ENCODE peak calls at places on chromosome 3, in nine cellular contexts. T, Y, L, K, X, J, G, I and R are unnamed samples.

GRCh38 chr3:136070953-136071949 is 105.7 kb downstream of the PPP2R3A start:
- DNase-seq in J (no peak), G (no peak), T (no peak), I (peak), X (no peak), L (peak), Y (no peak), K (no peak), R (no peak)

GRCh38 chr3:78919021-78919755 is 848.6 kb downstream of the ROBO1 start:
- DNase-seq in I (no peak), X (peak), Y (peak), J (no peak), T (peak), G (peak), L (peak), K (no peak), R (no peak)

GRCh38 chr3:131602011-131602779 is 99.4 kb upstream of the MRPL3 start:
- DNase-seq in J (no peak), X (no peak), T (no peak), L (no peak), Y (no peak), I (peak), K (no peak), G (no peak), R (no peak)

GRCh38 chr3:112926000-112926399 is 48.9 kb downstream of the CD200R1 start:
- DNase-seq in T (no peak), X (no peak), K (no peak), J (no peak), I (no peak), L (no peak), Y (no peak), G (no peak), R (no peak)

GRCh38 chr3:169907944-169908343 is 3.4 kb upstream of the SAMD7 start:
- DNase-seq in X (no peak), L (no peak), T (no peak), I (no peak), J (no peak), Y (no peak), K (no peak), G (no peak), R (no peak)

GRCh38 chr3:87164245-87164644 is 62.9 kb upstream of the CHMP2B start:
- DNase-seq in G (no peak), L (no peak), J (no peak), Y (no peak), I (no peak), X (no peak), K (no peak), T (no peak), R (no peak)

GRCh38 chr3:108223928-108224327 is 1.7 kb upstream of the IFT57 start:
- DNase-seq in I (no peak), J (no peak), G (no peak), K (peak), Y (no peak), X (no peak), T (no peak), L (peak), R (no peak)

GRCh38 chr3:194548346-194549321 is 61.8 kb upstream of the ATP13A3 start:
- DNase-seq in X (no peak), L (peak), G (peak), Y (no peak), K (no peak), I (no peak), T (no peak), J (no peak), R (no peak)

GRCh38 chr3:45345849-45346535 is 42.4 kb upstream of the LARS2 start:
- DNase-seq in I (no peak), Y (no peak), T (no peak), L (no peak), G (no peak), J (no peak), X (no peak), K (peak), R (no peak)

GRCh38 chr3:78978037-78978436 is 789.8 kb downstream of the ROBO1 start:
- DNase-seq in Y (no peak), T (no peak), I (no peak), K (no peak), L (peak), J (no peak), G (no peak), X (no peak), R (no peak)

GRCh38 chr3:45236964-45237363 is 10.9 kb upstream of the TMEM158 start:
- DNase-seq in K (no peak), Y (no peak), G (no peak), X (no peak), J (no peak), L (no peak), I (peak), T (no peak), R (no peak)

GRCh38 chr3:66362541-66362941 is 138.3 kb downstream of the LRIG1 start:
- DNase-seq in T (no peak), X (no peak), J (no peak), K (no peak), L (peak), G (peak), Y (no peak), I (no peak), R (no peak)

GRCh38 chr3:108589998-108590323 is 439 bp downstream of the DZIP3 start:
- DNase-seq in T (no peak), K (no peak), G (no peak), X (no peak), I (no peak), L (no peak), Y (no peak), J (no peak), R (no peak)

GRCh38 chr3:8996681-8997121 is 33.4 kb upstream of the RAD18 start:
- DNase-seq in Y (no peak), X (peak), I (peak), J (no peak), T (no peak), L (peak), G (peak), K (no peak), R (no peak)

DNA sequence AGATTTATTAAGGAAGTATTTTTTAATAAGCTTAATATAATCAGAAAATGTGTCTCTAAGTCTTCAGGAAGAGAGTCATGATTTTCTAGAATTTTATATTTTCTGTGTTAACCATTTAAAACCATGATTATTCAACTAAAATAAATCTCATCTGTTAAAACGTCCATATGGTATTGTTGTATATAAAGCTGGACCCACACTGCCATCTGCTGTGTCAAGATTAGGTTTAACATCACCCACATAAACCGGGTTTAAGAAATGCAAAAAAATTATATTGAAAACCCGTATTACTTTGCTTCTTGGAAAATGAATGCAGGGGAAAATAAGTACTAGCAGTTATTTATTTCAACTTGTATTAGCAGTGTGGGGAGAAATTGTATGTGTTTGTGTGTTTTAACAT is 9.5 kb upstream of the CCDC66 start:
- DNase-seq in T (no peak), X (no peak), J (no peak), K (no peak), I (no peak), Y (no peak), G (no peak), L (peak), R (no peak)
- TF ChIP-seq CTCF in T (no peak), X (no peak), J (no peak), K (no peak), I (no peak), Y (no peak), G (no peak), L (no peak), R (no peak)

GRCh38 chr3:115915061-115915460 is 291.8 kb downstream of the GAP43 start:
- DNase-seq in T (no peak), X (no peak), K (no peak), L (no peak), I (no peak), Y (no peak), J (no peak), G (no peak), R (no peak)
- TF ChIP-seq CTCF in T (no peak), X (no peak), K (no peak), L (no peak), I (no peak), Y (no peak), J (no peak), G (no peak), R (no peak)

GRCh38 chr3:7407107-7407506 is 546.2 kb downstream of the GRM7 start:
- DNase-seq in X (no peak), J (no peak), K (no peak), L (no peak), T (no peak), G (no peak), I (no peak), Y (no peak), R (no peak)
- TF ChIP-seq CTCF in X (no peak), J (no peak), K (no peak), L (no peak), T (no peak), G (no peak), I (no peak), Y (no peak), R (no peak)

GRCh38 chr3:58175429-58176184 is 35.2 kb downstream of the DNASE1L3 start:
- DNase-seq in J (no peak), X (no peak), T (no peak), K (no peak), Y (no peak), I (peak), L (peak), G (no peak), R (no peak)

GRCh38 chr3:58175098-58175428 is 35.7 kb downstream of the DNASE1L3 start:
- DNase-seq in K (no peak), T (no peak), Y (no peak), G (no peak), L (no peak), J (no peak), X (no peak), I (no peak), R (no peak)

GRCh38 chr3:58173029-58173669 is 37.6 kb downstream of the DNASE1L3 start:
- DNase-seq in L (no peak), T (no peak), G (no peak), I (no peak), K (no peak), X (no peak), J (no peak), Y (no peak), R (no peak)

GRCh38 chr3:58176185-58176530 is 34.6 kb downstream of the DNASE1L3 start:
- DNase-seq in L (no peak), K (no peak), T (no peak), I (no peak), X (no peak), J (no peak), G (no peak), Y (no peak), R (no peak)

DNA sequence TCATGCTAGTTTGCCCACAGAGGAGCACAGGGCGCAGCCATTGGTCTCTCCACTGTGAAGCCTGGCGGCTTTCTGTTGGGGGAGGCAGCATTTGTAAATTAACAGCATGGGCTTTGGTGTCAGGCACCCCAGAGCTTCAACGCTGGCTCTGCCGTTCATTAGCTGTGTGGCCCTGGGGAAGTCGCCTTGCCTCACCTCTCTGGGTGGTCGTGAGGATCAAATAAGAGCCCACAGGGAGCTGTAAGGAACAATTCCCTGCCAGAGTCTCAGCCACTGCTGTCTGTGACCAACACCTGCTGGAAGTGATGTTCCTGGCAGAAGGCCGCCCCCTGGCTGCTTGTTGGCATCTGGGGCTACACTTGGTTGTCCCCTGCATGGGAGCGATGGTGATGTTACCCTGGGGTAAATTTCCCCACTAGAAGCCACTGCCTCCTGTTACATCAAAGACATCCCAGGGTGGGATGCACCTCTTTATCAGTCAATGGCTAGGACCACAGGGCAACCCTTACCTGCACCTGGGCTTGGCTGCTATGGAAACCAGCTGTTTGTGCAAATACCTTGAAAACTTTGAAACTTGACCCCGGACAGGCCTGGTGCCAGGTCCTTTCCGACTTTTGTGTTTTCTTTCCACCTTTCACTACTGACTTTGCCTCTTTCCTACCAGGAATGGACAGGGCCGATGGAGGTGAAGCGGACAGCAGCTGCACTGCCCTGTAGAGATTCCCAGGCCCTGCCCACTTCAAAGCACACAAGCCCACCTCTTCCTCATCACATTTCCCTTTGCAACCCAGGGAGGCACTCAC is 36.9 kb downstream of the DNASE1L3 start:
- DNase-seq in L (peak), G (no peak), I (peak), X (no peak), K (peak), J (no peak), T (no peak), Y (peak), R (peak)
- TF ChIP-seq CTCF in L (peak), G (peak), I (peak), X (peak), K (peak), J (peak), T (peak), Y (peak), R (no peak)

DNA sequence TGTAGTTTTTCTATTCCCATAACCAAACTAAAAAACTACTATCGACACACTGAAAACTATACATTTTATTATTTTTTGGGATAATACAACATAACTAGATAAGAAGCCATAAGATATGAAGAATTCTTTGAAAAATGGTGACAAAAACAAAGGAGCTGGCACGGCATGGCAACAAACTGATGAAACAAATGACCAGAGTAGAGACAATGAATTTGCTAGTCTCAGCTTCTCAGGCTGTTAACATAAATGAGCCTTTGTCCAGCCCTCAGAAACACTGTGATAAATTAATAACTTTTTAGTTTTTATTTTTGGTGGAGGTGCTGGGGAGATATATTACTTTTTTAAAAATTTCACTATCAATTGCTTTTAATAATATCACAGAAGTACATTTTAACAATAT is 100.7 kb downstream of the SMARCC1 start:
- DNase-seq in T (no peak), I (peak), G (no peak), J (no peak), K (no peak), Y (no peak), X (no peak), L (no peak), R (no peak)
- TF ChIP-seq CTCF in T (no peak), I (no peak), G (no peak), J (no peak), K (no peak), Y (no peak), X (no peak), L (no peak), R (no peak)